ENCODE peak calls at places on chromosome 16, in nine cellular contexts. One of them, this sample, is unnamed.

GRCh38 chr16:13926507-13926906 is 6.6 kb downstream of the ERCC4 start:
- DNase-seq in stimulated activated CD4-positive, alpha-beta T cell treated with anti-CD3 and anti-CD28 coated beads, Interleukin-15, amount 100 ng/mL, for 48 hours: no peak
- DNase-seq in hypothalamus: no peak
- DNase-seq in CD4-positive, CD25-positive, alpha-beta regulatory T cell: no peak
- DNase-seq in brain microvascular endothelial cell: no peak
- DNase-seq in nucleus accumbens: no peak
- DNase-seq in GM23338: no peak
- DNase-seq in HCEC 1CT: no peak
- DNase-seq in heart right ventricle: no peak
- DNase-seq in this sample: no peak

GRCh38 chr16:68289202-68289601 is 21.5 kb downstream of the SLC7A6OS start:
- DNase-seq in stimulated activated CD4-positive, alpha-beta T cell treated with anti-CD3 and anti-CD28 coated beads, Interleukin-15, amount 100 ng/mL, for 48 hours: no peak
- DNase-seq in heart right ventricle: no peak
- DNase-seq in nucleus accumbens: no peak
- DNase-seq in HCEC 1CT: no peak
- DNase-seq in brain microvascular endothelial cell: no peak
- DNase-seq in GM23338: no peak
- DNase-seq in hypothalamus: no peak
- DNase-seq in CD4-positive, CD25-positive, alpha-beta regulatory T cell: no peak
- DNase-seq in this sample: no peak

GRCh38 chr16:87468550-87468949 is 24.3 kb downstream of the ZCCHC14 start:
- DNase-seq in heart right ventricle: no peak
- DNase-seq in CD4-positive, CD25-positive, alpha-beta regulatory T cell: no peak
- DNase-seq in HCEC 1CT: no peak
- DNase-seq in GM23338: no peak
- DNase-seq in nucleus accumbens: no peak
- DNase-seq in stimulated activated CD4-positive, alpha-beta T cell treated with anti-CD3 and anti-CD28 coated beads, Interleukin-15, amount 100 ng/mL, for 48 hours: no peak
- DNase-seq in hypothalamus: no peak
- DNase-seq in brain microvascular endothelial cell: no peak
- DNase-seq in this sample: no peak

GRCh38 chr16:11329080-11329491 is 16.2 kb upstream of the RMI2 start:
- DNase-seq in hypothalamus: no peak
- DNase-seq in GM23338: peak; percentile 90
- DNase-seq in nucleus accumbens: no peak
- DNase-seq in heart right ventricle: no peak
- DNase-seq in HCEC 1CT: peak; percentile 43
- DNase-seq in CD4-positive, CD25-positive, alpha-beta regulatory T cell: no peak
- DNase-seq in brain microvascular endothelial cell: no peak
- DNase-seq in stimulated activated CD4-positive, alpha-beta T cell treated with anti-CD3 and anti-CD28 coated beads, Interleukin-15, amount 100 ng/mL, for 48 hours: no peak
- DNase-seq in this sample: no peak

GRCh38 chr16:87068316-87068715 is 248.9 kb downstream of the C16orf95 start:
- DNase-seq in GM23338: no peak
- DNase-seq in HCEC 1CT: no peak
- DNase-seq in heart right ventricle: no peak
- DNase-seq in nucleus accumbens: no peak
- DNase-seq in CD4-positive, CD25-positive, alpha-beta regulatory T cell: no peak
- DNase-seq in hypothalamus: no peak
- DNase-seq in brain microvascular endothelial cell: no peak
- DNase-seq in stimulated activated CD4-positive, alpha-beta T cell treated with anti-CD3 and anti-CD28 coated beads, Interleukin-15, amount 100 ng/mL, for 48 hours: no peak
- DNase-seq in this sample: no peak

GRCh38 chr16:71230122-71230845 is at the start of gene HYDIN:
- DNase-seq in CD4-positive, CD25-positive, alpha-beta regulatory T cell: no peak
- DNase-seq in GM23338: peak; percentile 99
- DNase-seq in hypothalamus: peak; percentile 8
- DNase-seq in brain microvascular endothelial cell: peak; percentile 76
- DNase-seq in heart right ventricle: no peak
- DNase-seq in stimulated activated CD4-positive, alpha-beta T cell treated with anti-CD3 and anti-CD28 coated beads, Interleukin-15, amount 100 ng/mL, for 48 hours: peak; percentile 13
- DNase-seq in nucleus accumbens: peak; percentile 51
- DNase-seq in HCEC 1CT: no peak
- DNase-seq in this sample: no peak

GRCh38 chr16:63361032-63361624 is 1324.9 kb upstream of the CDH8 start:
- DNase-seq in brain microvascular endothelial cell: peak; percentile 57
- DNase-seq in stimulated activated CD4-positive, alpha-beta T cell treated with anti-CD3 and anti-CD28 coated beads, Interleukin-15, amount 100 ng/mL, for 48 hours: no peak
- DNase-seq in CD4-positive, CD25-positive, alpha-beta regulatory T cell: no peak
- DNase-seq in HCEC 1CT: peak; percentile 31
- DNase-seq in GM23338: peak; percentile 75
- DNase-seq in heart right ventricle: no peak
- DNase-seq in nucleus accumbens: no peak
- DNase-seq in hypothalamus: no peak
- DNase-seq in this sample: peak; percentile 25

GRCh38 chr16:85390511-85391174 is 222.5 kb upstream of the GSE1 start:
- DNase-seq in HCEC 1CT: peak; percentile 83
- DNase-seq in CD4-positive, CD25-positive, alpha-beta regulatory T cell: no peak
- DNase-seq in hypothalamus: no peak
- DNase-seq in brain microvascular endothelial cell: peak; percentile 90
- DNase-seq in heart right ventricle: peak; percentile 55
- DNase-seq in nucleus accumbens: no peak
- DNase-seq in stimulated activated CD4-positive, alpha-beta T cell treated with anti-CD3 and anti-CD28 coated beads, Interleukin-15, amount 100 ng/mL, for 48 hours: no peak
- DNase-seq in GM23338: no peak
- DNase-seq in this sample: no peak

GRCh38 chr16:74577882-74578366 is 29.0 kb downstream of the GLG1 start:
- DNase-seq in stimulated activated CD4-positive, alpha-beta T cell treated with anti-CD3 and anti-CD28 coated beads, Interleukin-15, amount 100 ng/mL, for 48 hours: no peak
- DNase-seq in HCEC 1CT: peak; percentile 90
- DNase-seq in nucleus accumbens: no peak
- DNase-seq in brain microvascular endothelial cell: no peak
- DNase-seq in CD4-positive, CD25-positive, alpha-beta regulatory T cell: peak; percentile 16
- DNase-seq in GM23338: no peak
- DNase-seq in hypothalamus: no peak
- DNase-seq in heart right ventricle: no peak
- DNase-seq in this sample: peak; percentile 14

GRCh38 chr16:29256501-29256981 is 150.0 kb downstream of the NPIPB11 start:
- DNase-seq in GM23338: peak; percentile 37
- DNase-seq in nucleus accumbens: no peak
- DNase-seq in HCEC 1CT: no peak
- DNase-seq in heart right ventricle: no peak
- DNase-seq in CD4-positive, CD25-positive, alpha-beta regulatory T cell: no peak
- DNase-seq in hypothalamus: no peak
- DNase-seq in brain microvascular endothelial cell: no peak
- DNase-seq in stimulated activated CD4-positive, alpha-beta T cell treated with anti-CD3 and anti-CD28 coated beads, Interleukin-15, amount 100 ng/mL, for 48 hours: no peak
- DNase-seq in this sample: no peak

GRCh38 chr16:64580558-64580957 is 541.3 kb downstream of the CDH11 start:
- DNase-seq in CD4-positive, CD25-positive, alpha-beta regulatory T cell: no peak
- DNase-seq in brain microvascular endothelial cell: no peak
- DNase-seq in HCEC 1CT: no peak
- DNase-seq in heart right ventricle: no peak
- DNase-seq in hypothalamus: no peak
- DNase-seq in GM23338: peak; percentile 70
- DNase-seq in stimulated activated CD4-positive, alpha-beta T cell treated with anti-CD3 and anti-CD28 coated beads, Interleukin-15, amount 100 ng/mL, for 48 hours: no peak
- DNase-seq in nucleus accumbens: no peak
- DNase-seq in this sample: no peak

GRCh38 chr16:72848759-72849664 is 198.9 kb downstream of the ZFHX3 start:
- DNase-seq in hypothalamus: peak; percentile 36
- DNase-seq in heart right ventricle: peak; percentile 89
- DNase-seq in GM23338: no peak
- DNase-seq in HCEC 1CT: peak; percentile 66
- DNase-seq in stimulated activated CD4-positive, alpha-beta T cell treated with anti-CD3 and anti-CD28 coated beads, Interleukin-15, amount 100 ng/mL, for 48 hours: no peak
- DNase-seq in nucleus accumbens: peak; percentile 64
- DNase-seq in CD4-positive, CD25-positive, alpha-beta regulatory T cell: no peak
- DNase-seq in brain microvascular endothelial cell: peak; percentile 85
- DNase-seq in this sample: no peak

GRCh38 chr16:49014300-49015188 is 267.1 kb downstream of the CBLN1 start:
- DNase-seq in stimulated activated CD4-positive, alpha-beta T cell treated with anti-CD3 and anti-CD28 coated beads, Interleukin-15, amount 100 ng/mL, for 48 hours: no peak
- DNase-seq in GM23338: no peak
- DNase-seq in brain microvascular endothelial cell: no peak
- DNase-seq in heart right ventricle: no peak
- DNase-seq in nucleus accumbens: no peak
- DNase-seq in CD4-positive, CD25-positive, alpha-beta regulatory T cell: no peak
- DNase-seq in HCEC 1CT: no peak
- DNase-seq in hypothalamus: no peak
- DNase-seq in this sample: no peak

GRCh38 chr16:84928679-84929420 is 82.5 kb downstream of the ZDHHC7 start:
- DNase-seq in nucleus accumbens: no peak
- DNase-seq in HCEC 1CT: peak; percentile 22
- DNase-seq in GM23338: no peak
- DNase-seq in CD4-positive, CD25-positive, alpha-beta regulatory T cell: no peak
- DNase-seq in stimulated activated CD4-positive, alpha-beta T cell treated with anti-CD3 and anti-CD28 coated beads, Interleukin-15, amount 100 ng/mL, for 48 hours: no peak
- DNase-seq in hypothalamus: no peak
- DNase-seq in brain microvascular endothelial cell: no peak
- DNase-seq in heart right ventricle: peak; percentile 61
- DNase-seq in this sample: no peak

GRCh38 chr16:6148361-6148760 is 1050.8 kb upstream of the EEF2KMT start:
- DNase-seq in heart right ventricle: no peak
- DNase-seq in CD4-positive, CD25-positive, alpha-beta regulatory T cell: no peak
- DNase-seq in brain microvascular endothelial cell: no peak
- DNase-seq in GM23338: no peak
- DNase-seq in hypothalamus: no peak
- DNase-seq in HCEC 1CT: no peak
- DNase-seq in stimulated activated CD4-positive, alpha-beta T cell treated with anti-CD3 and anti-CD28 coated beads, Interleukin-15, amount 100 ng/mL, for 48 hours: no peak
- DNase-seq in nucleus accumbens: no peak
- DNase-seq in this sample: no peak

GRCh38 chr16:64184156-64184555 is 937.7 kb downstream of the CDH11 start:
- DNase-seq in nucleus accumbens: no peak
- DNase-seq in CD4-positive, CD25-positive, alpha-beta regulatory T cell: no peak
- DNase-seq in heart right ventricle: no peak
- DNase-seq in GM23338: no peak
- DNase-seq in HCEC 1CT: no peak
- DNase-seq in brain microvascular endothelial cell: no peak
- DNase-seq in hypothalamus: no peak
- DNase-seq in stimulated activated CD4-positive, alpha-beta T cell treated with anti-CD3 and anti-CD28 coated beads, Interleukin-15, amount 100 ng/mL, for 48 hours: no peak
- DNase-seq in this sample: peak; percentile 89

GRCh38 chr16:50153648-50154368 is 702 bp downstream of the TENT4B start:
- DNase-seq in stimulated activated CD4-positive, alpha-beta T cell treated with anti-CD3 and anti-CD28 coated beads, Interleukin-15, amount 100 ng/mL, for 48 hours: no peak
- DNase-seq in brain microvascular endothelial cell: no peak
- DNase-seq in hypothalamus: peak; percentile 35
- DNase-seq in nucleus accumbens: peak; percentile 42
- DNase-seq in heart right ventricle: peak; percentile 24
- DNase-seq in CD4-positive, CD25-positive, alpha-beta regulatory T cell: no peak
- DNase-seq in GM23338: peak; percentile 35
- DNase-seq in HCEC 1CT: peak; percentile 36
- DNase-seq in this sample: no peak

GRCh38 chr16:55418586-55418985 is 60.4 kb upstream of the MMP2 start:
- DNase-seq in hypothalamus: no peak
- DNase-seq in nucleus accumbens: no peak
- DNase-seq in stimulated activated CD4-positive, alpha-beta T cell treated with anti-CD3 and anti-CD28 coated beads, Interleukin-15, amount 100 ng/mL, for 48 hours: no peak
- DNase-seq in CD4-positive, CD25-positive, alpha-beta regulatory T cell: no peak
- DNase-seq in brain microvascular endothelial cell: peak; percentile 18
- DNase-seq in heart right ventricle: no peak
- DNase-seq in HCEC 1CT: no peak
- DNase-seq in GM23338: peak; percentile 35
- DNase-seq in this sample: no peak

GRCh38 chr16:88686062-88686438 is 257 bp downstream of the SNAI3 start:
- DNase-seq in brain microvascular endothelial cell: no peak
- DNase-seq in heart right ventricle: no peak
- DNase-seq in stimulated activated CD4-positive, alpha-beta T cell treated with anti-CD3 and anti-CD28 coated beads, Interleukin-15, amount 100 ng/mL, for 48 hours: no peak
- DNase-seq in HCEC 1CT: no peak
- DNase-seq in CD4-positive, CD25-positive, alpha-beta regulatory T cell: no peak
- DNase-seq in hypothalamus: no peak
- DNase-seq in GM23338: peak; percentile 67
- DNase-seq in nucleus accumbens: no peak
- DNase-seq in this sample: no peak

GRCh38 chr16:53912155-53912554 is 208.2 kb downstream of the FTO start:
- DNase-seq in GM23338: no peak
- DNase-seq in CD4-positive, CD25-positive, alpha-beta regulatory T cell: peak; percentile 24
- DNase-seq in stimulated activated CD4-positive, alpha-beta T cell treated with anti-CD3 and anti-CD28 coated beads, Interleukin-15, amount 100 ng/mL, for 48 hours: no peak
- DNase-seq in hypothalamus: no peak
- DNase-seq in nucleus accumbens: no peak
- DNase-seq in HCEC 1CT: no peak
- DNase-seq in brain microvascular endothelial cell: no peak
- DNase-seq in heart right ventricle: no peak
- DNase-seq in this sample: no peak

GRCh38 chr16:11386791-11387546 is 41.7 kb downstream of the RMI2 start:
- DNase-seq in GM23338: peak; percentile 93
- DNase-seq in nucleus accumbens: no peak
- DNase-seq in HCEC 1CT: no peak
- DNase-seq in heart right ventricle: no peak
- DNase-seq in hypothalamus: no peak
- DNase-seq in brain microvascular endothelial cell: peak; percentile 43
- DNase-seq in stimulated activated CD4-positive, alpha-beta T cell treated with anti-CD3 and anti-CD28 coated beads, Interleukin-15, amount 100 ng/mL, for 48 hours: no peak
- DNase-seq in CD4-positive, CD25-positive, alpha-beta regulatory T cell: no peak
- DNase-seq in this sample: no peak

GRCh38 chr16:12462690-12463646 is 340.7 kb downstream of the CPPED1 start:
- DNase-seq in brain microvascular endothelial cell: peak; percentile 57
- DNase-seq in heart right ventricle: no peak
- DNase-seq in nucleus accumbens: no peak
- DNase-seq in stimulated activated CD4-positive, alpha-beta T cell treated with anti-CD3 and anti-CD28 coated beads, Interleukin-15, amount 100 ng/mL, for 48 hours: no peak
- DNase-seq in hypothalamus: no peak
- DNase-seq in GM23338: no peak
- DNase-seq in HCEC 1CT: no peak
- DNase-seq in CD4-positive, CD25-positive, alpha-beta regulatory T cell: no peak
- DNase-seq in this sample: peak; percentile 77

GRCh38 chr16:31466381-31466841 is 5.5 kb upstream of the TGFB1I1 start:
- DNase-seq in hypothalamus: no peak
- DNase-seq in HCEC 1CT: no peak
- DNase-seq in heart right ventricle: no peak
- DNase-seq in brain microvascular endothelial cell: no peak
- DNase-seq in nucleus accumbens: no peak
- DNase-seq in CD4-positive, CD25-positive, alpha-beta regulatory T cell: no peak
- DNase-seq in GM23338: no peak
- DNase-seq in stimulated activated CD4-positive, alpha-beta T cell treated with anti-CD3 and anti-CD28 coated beads, Interleukin-15, amount 100 ng/mL, for 48 hours: no peak
- DNase-seq in this sample: no peak

GRCh38 chr16:65598626-65599025 is 476.8 kb upstream of the CDH11 start:
- DNase-seq in heart right ventricle: no peak
- DNase-seq in nucleus accumbens: no peak
- DNase-seq in hypothalamus: no peak
- DNase-seq in brain microvascular endothelial cell: no peak
- DNase-seq in CD4-positive, CD25-positive, alpha-beta regulatory T cell: no peak
- DNase-seq in GM23338: no peak
- DNase-seq in stimulated activated CD4-positive, alpha-beta T cell treated with anti-CD3 and anti-CD28 coated beads, Interleukin-15, amount 100 ng/mL, for 48 hours: no peak
- DNase-seq in HCEC 1CT: no peak
- DNase-seq in this sample: no peak

GRCh38 chr16:27241658-27242057 is 26.9 kb downstream of the NSMCE1 start:
- DNase-seq in brain microvascular endothelial cell: peak; percentile 80
- DNase-seq in GM23338: no peak
- DNase-seq in nucleus accumbens: no peak
- DNase-seq in stimulated activated CD4-positive, alpha-beta T cell treated with anti-CD3 and anti-CD28 coated beads, Interleukin-15, amount 100 ng/mL, for 48 hours: no peak
- DNase-seq in heart right ventricle: no peak
- DNase-seq in hypothalamus: no peak
- DNase-seq in HCEC 1CT: no peak
- DNase-seq in CD4-positive, CD25-positive, alpha-beta regulatory T cell: no peak
- DNase-seq in this sample: no peak